ENCODE peak calls at places on chromosome 9, in eight cellular contexts. P, N, L, H, Y, I, V and O are unnamed samples.
A peak's percentile ranks its signal among the peaks of the same experiment; 100 is the strongest.

GRCh38 chr9:89225587-89225986 is 47.0 kb upstream of the SHC3 start:
- DNase-seq in Y (no peak), N (peak; percentile 33), V (no peak), L (peak; percentile 52), P (no peak), H (peak; percentile 30), I (no peak), O (no peak)

GRCh38 chr9:13967011-13967410 is 346.9 kb downstream of the NFIB start:
- DNase-seq in N (peak; percentile 31), L (no peak), P (no peak), I (no peak), V (no peak), Y (no peak), H (no peak), O (no peak)

GRCh38 chr9:95570646-95571045 is 53.9 kb upstream of the PTCH1 start:
- DNase-seq in I (no peak), Y (no peak), H (no peak), N (no peak), L (no peak), V (no peak), P (no peak), O (no peak)

GRCh38 chr9:111107141-111107540 is 68.9 kb upstream of the LPAR1 start:
- DNase-seq in L (no peak), P (no peak), H (no peak), V (no peak), I (no peak), N (no peak), Y (no peak), O (no peak)

GRCh38 chr9:16671591-16672137 is 198.8 kb downstream of the BNC2 start:
- DNase-seq in P (no peak), N (peak; percentile 67), H (no peak), Y (no peak), L (no peak), I (no peak), V (no peak), O (no peak)

GRCh38 chr9:127004946-127005769 is 90.6 kb downstream of the RALGPS1 start:
- DNase-seq in L (no peak), I (no peak), V (peak; percentile 77), N (peak; percentile 51), H (no peak), Y (no peak), P (no peak), O (no peak)

GRCh38 chr9:89097219-89097618 is 81.4 kb downstream of the SHC3 start:
- DNase-seq in L (no peak), V (no peak), N (no peak), H (no peak), I (no peak), P (no peak), Y (no peak), O (no peak)

GRCh38 chr9:108056805-108057386 is 567.3 kb upstream of the KLF4 start:
- DNase-seq in P (no peak), N (peak; percentile 65), V (no peak), H (no peak), Y (peak; percentile 49), L (no peak), I (no peak), O (no peak)

GRCh38 chr9:121670447-121670846 is 19.0 kb downstream of the DAB2IP start:
- DNase-seq in N (peak; percentile 89), Y (no peak), H (no peak), P (peak; percentile 68), L (peak; percentile 38), I (no peak), V (no peak), O (no peak)

GRCh38 chr9:74948897-74949296 is 3.8 kb downstream of the C9orf40 start:
- DNase-seq in L (no peak), V (no peak), Y (no peak), H (no peak), N (no peak), P (no peak), I (no peak), O (no peak)

GRCh38 chr9:98644011-98644410 is 64.7 kb downstream of the GABBR2 start:
- DNase-seq in P (no peak), Y (no peak), H (no peak), N (no peak), L (no peak), I (no peak), V (no peak), O (no peak)

GRCh38 chr9:2622361-2623045 is 916 bp downstream of the VLDLR start:
- DNase-seq in L (no peak), V (peak; percentile 67), I (peak; percentile 74), N (peak; percentile 25), P (peak; percentile 78), Y (no peak), H (peak; percentile 29), O (no peak)

GRCh38 chr9:127279717-127280285 is 15.2 kb downstream of the GARNL3 start:
- DNase-seq in I (no peak), H (no peak), V (no peak), P (no peak), L (no peak), Y (no peak), N (no peak), O (peak; percentile 43)

GRCh38 chr9:5800969-5801738 is 31.8 kb downstream of the ERMP1 start:
- DNase-seq in L (no peak), Y (no peak), H (no peak), V (no peak), N (no peak), I (no peak), P (no peak), O (no peak)

GRCh38 chr9:96394832-96395496 is 11.5 kb upstream of the SLC35D2 start:
- DNase-seq in V (no peak), H (no peak), P (no peak), L (no peak), N (no peak), Y (no peak), I (no peak), O (no peak)

GRCh38 chr9:98997580-98997979 is 53.9 kb downstream of the COL15A1 start:
- DNase-seq in N (peak; percentile 22), H (no peak), L (no peak), Y (no peak), I (no peak), V (peak; percentile 10), P (no peak), O (no peak)

GRCh38 chr9:137760426-137760825 is 117.2 kb upstream of the CACNA1B start:
- DNase-seq in L (peak; percentile 14), Y (no peak), N (no peak), I (no peak), P (peak; percentile 49), V (no peak), H (no peak), O (no peak)

GRCh38 chr9:18786196-18786595 is 246.8 kb downstream of the SAXO1 start:
- DNase-seq in P (no peak), L (no peak), Y (no peak), I (no peak), H (no peak), V (no peak), N (peak; percentile 6), O (no peak)

GRCh38 chr9:129220771-129221170 is 42.7 kb upstream of the IER5L start:
- DNase-seq in I (no peak), H (no peak), L (no peak), Y (no peak), N (no peak), V (no peak), P (no peak), O (no peak)

GRCh38 chr9:3855601-3856328 is 330.0 kb upstream of the RFX3 start:
- DNase-seq in N (no peak), H (no peak), Y (no peak), P (no peak), I (no peak), V (no peak), L (no peak), O (no peak)

GRCh38 chr9:24552526-24552925 is 6.8 kb upstream of the IZUMO3 start:
- DNase-seq in H (no peak), L (no peak), V (no peak), N (no peak), P (no peak), Y (no peak), I (no peak), O (no peak)

GRCh38 chr9:86778761-86779160 is 168.5 kb downstream of the GAS1 start:
- DNase-seq in H (no peak), Y (no peak), L (no peak), P (no peak), N (no peak), I (no peak), V (no peak), O (no peak)

GRCh38 chr9:90874194-90874593 is 72.6 kb downstream of the SYK start:
- DNase-seq in V (no peak), P (no peak), H (no peak), L (no peak), N (no peak), I (no peak), Y (no peak), O (no peak)

GRCh38 chr9:1207681-1208080 is 157.5 kb downstream of the DMRT2 start:
- DNase-seq in Y (peak; percentile 78), V (no peak), H (no peak), I (no peak), L (no peak), P (no peak), N (peak; percentile 20), O (no peak)

GRCh38 chr9:1411826-1412225 is 361.7 kb downstream of the DMRT2 start:
- DNase-seq in N (no peak), P (no peak), I (no peak), Y (no peak), L (no peak), H (no peak), V (no peak), O (no peak)

GRCh38 chr9:83013867-83014605 is 48.9 kb downstream of the RASEF start:
- DNase-seq in Y (peak; percentile 27), L (peak; percentile 7), P (no peak), N (no peak), H (no peak), I (no peak), V (no peak), O (no peak)